ENCODE peak calls at places on chromosomes 1 and 21, in nine cellular contexts. W is H54; Z is GM23248; O is renal cortical epithelial cell; G is nucleus accumbens; U is hippocampal formation; Q is activated T-helper 2 cell treated with anti-CD3 and anti-CD28 coated beads, Interferon-gamma antibody, Interleukin-2, Interleukin-4, amounts not matched to agents 10 μg/mL and 5 μg/mL and 100 μg/mL, durations not matched to agents 14 hours and 24 hours and 36 hours; T is NCI-H510A treated with DMSO at 0.1 percent for 48 hours; J is Calu3. D is an unnamed sample.

GRCh38 chr1:186572509-186572908 is 107.7 kb downstream of the PTGS2 start:
- DNase-seq in W (no peak), Z (no peak), O (no peak), G (no peak), U (no peak), Q (no peak), T (no peak), J (no peak), D (no peak)

GRCh38 chr1:17531682-17532487 is 7.6 kb upstream of the ARHGEF10L start:
- DNase-seq in W (no peak), Z (peak; percentile 59), O (no peak), G (peak; percentile 41), U (peak; percentile 76), Q (no peak), T (no peak), J (no peak), D (no peak)

GRCh38 chr1:245279346-245279745 is 124.6 kb downstream of the KIF26B start:
- DNase-seq in W (no peak), Z (no peak), O (no peak), G (no peak), U (no peak), Q (no peak), T (no peak), J (no peak), D (no peak)

GRCh38 chr1:228170666-228171065 is 5.1 kb downstream of the IBA57 start:
- DNase-seq in W (no peak), Z (no peak), O (no peak), G (no peak), U (no peak), Q (no peak), T (no peak), J (no peak), D (no peak)

GRCh38 chr1:236734141-236734765 is 48.0 kb downstream of the ACTN2 start:
- DNase-seq in W (no peak), Z (no peak), O (peak; percentile 88), G (no peak), U (no peak), Q (no peak), T (no peak), J (no peak), D (no peak)

GRCh38 chr1:93180723-93181613 is at the start of gene CCDC18:
- DNase-seq in W (peak; percentile 6), Z (peak; percentile 75), O (peak; percentile 15), G (no peak), U (no peak), Q (no peak), T (peak; percentile 31), J (no peak), D (no peak)

GRCh38 chr1:182259229-182259872 is 132.2 kb downstream of the GLUL start:
- DNase-seq in W (no peak), Z (peak; percentile 62), O (peak; percentile 92), G (no peak), U (no peak), Q (peak; percentile 48), T (no peak), J (peak; percentile 20), D (no peak)

GRCh38 chr1:221563476-221563921 is 178.4 kb downstream of the DUSP10 start:
- DNase-seq in W (no peak), Z (no peak), O (no peak), G (no peak), U (no peak), Q (no peak), T (no peak), J (no peak), D (no peak)

GRCh38 chr1:93874025-93874651 is 4.9 kb downstream of the DNTTIP2 start:
- DNase-seq in W (no peak), Z (peak; percentile 63), O (peak; percentile 30), G (no peak), U (peak; percentile 4), Q (no peak), T (peak; percentile 39), J (no peak), D (no peak)

GRCh38 chr1:207454046-207454964 is at the start of gene CR2:
- DNase-seq in W (no peak), Z (peak; percentile 22), O (no peak), G (no peak), U (no peak), Q (no peak), T (peak; percentile 45), J (peak; percentile 69), D (peak; percentile 33)

GRCh38 chr1:30968220-30968971 is 59.8 kb upstream of the SDC3 start:
- DNase-seq in W (no peak), Z (no peak), O (no peak), G (no peak), U (no peak), Q (no peak), T (no peak), J (no peak), D (no peak)

GRCh38 chr1:81551942-81552341 is 248.8 kb upstream of the ADGRL2 start:
- DNase-seq in W (no peak), Z (no peak), O (peak; percentile 48), G (no peak), U (no peak), Q (no peak), T (peak; percentile 45), J (no peak), D (no peak)

GRCh38 chr1:20110679-20111078 is 8.7 kb downstream of the PLA2G2D start:
- DNase-seq in W (no peak), Z (peak; percentile 98), O (peak; percentile 52), G (no peak), U (no peak), Q (no peak), T (no peak), J (no peak), D (no peak)

GRCh38 chr21:41437754-41438153 is 11.7 kb downstream of the MX1 start:
- DNase-seq in W (no peak), Z (no peak), O (no peak), G (no peak), U (no peak), Q (no peak), T (no peak), J (no peak), D (no peak)

GRCh38 chr1:153447498-153448170 is 12.8 kb downstream of the S100A7 start:
- DNase-seq in W (no peak), Z (peak; percentile 91), O (peak; percentile 38), G (no peak), U (no peak), Q (no peak), T (no peak), J (no peak), D (no peak)

GRCh38 chr1:10768552-10768951 is 27.9 kb downstream of the CASZ1 start:
- DNase-seq in W (peak; percentile 20), Z (no peak), O (no peak), G (no peak), U (no peak), Q (no peak), T (no peak), J (no peak), D (no peak)

GRCh38 chr1:66431999-66432398 is 102.0 kb upstream of the SGIP1 start:
- DNase-seq in W (no peak), Z (no peak), O (no peak), G (no peak), U (no peak), Q (no peak), T (no peak), J (no peak), D (no peak)

GRCh38 chr1:12594490-12594889 is 23.5 kb downstream of the DHRS3 start:
- DNase-seq in W (no peak), Z (no peak), O (no peak), G (no peak), U (no peak), Q (no peak), T (no peak), J (no peak), D (no peak)

GRCh38 chr1:243213045-243213787 is 41.9 kb downstream of the CEP170 start:
- DNase-seq in W (no peak), Z (peak; percentile 79), O (peak; percentile 45), G (no peak), U (no peak), Q (no peak), T (no peak), J (no peak), D (no peak)

GRCh38 chr1:225813250-225813964 is 3.5 kb downstream of the EPHX1 start:
- DNase-seq in W (peak; percentile 44), Z (peak; percentile 82), O (peak; percentile 93), G (no peak), U (no peak), Q (no peak), T (peak; percentile 87), J (peak; percentile 21), D (no peak)

GRCh38 chr1:77392486-77392885 is 110.7 kb downstream of the AK5 start:
- DNase-seq in W (no peak), Z (no peak), O (no peak), G (no peak), U (no peak), Q (no peak), T (no peak), J (no peak), D (no peak)

GRCh38 chr1:244361764-244362473 is 89.8 kb downstream of the ADSS2 start:
- DNase-seq in W (no peak), Z (peak; percentile 60), O (peak; percentile 91), G (no peak), U (no peak), Q (no peak), T (no peak), J (no peak), D (no peak)

GRCh38 chr21:45502600-45502999 is 39.6 kb downstream of the SLC19A1 start:
- DNase-seq in W (no peak), Z (no peak), O (no peak), G (no peak), U (no peak), Q (no peak), T (no peak), J (no peak), D (no peak)

GRCh38 chr1:102896286-102896685 is 212.0 kb downstream of the COL11A1 start:
- DNase-seq in W (no peak), Z (no peak), O (no peak), G (no peak), U (no peak), Q (no peak), T (no peak), J (no peak), D (no peak)

GRCh38 chr1:222099746-222100145 is 357.9 kb upstream of the DUSP10 start:
- DNase-seq in W (no peak), Z (no peak), O (no peak), G (no peak), U (peak; percentile 70), Q (no peak), T (no peak), J (no peak), D (no peak)

GRCh38 chr1:151292207-151293030 is 10.3 kb downstream of the ZNF687 start:
- DNase-seq in W (no peak), Z (no peak), O (no peak), G (no peak), U (no peak), Q (no peak), T (no peak), J (no peak), D (no peak)

GRCh38 chr1:182875889-182876288 is 36.7 kb downstream of the DHX9 start:
- DNase-seq in W (no peak), Z (no peak), O (no peak), G (no peak), U (no peak), Q (no peak), T (no peak), J (no peak), D (no peak)

GRCh38 chr1:113947388-113948107 is 18.4 kb downstream of the HIPK1 start:
- DNase-seq in W (no peak), Z (no peak), O (no peak), G (no peak), U (no peak), Q (no peak), T (no peak), J (no peak), D (no peak)

GRCh38 chr1:165886988-165887387 is 59.6 kb downstream of the UCK2 start:
- DNase-seq in W (no peak), Z (no peak), O (peak; percentile 87), G (no peak), U (no peak), Q (no peak), T (no peak), J (no peak), D (no peak)

GRCh38 chr1:75954594-75954993 is 22.4 kb upstream of the ASB17 start:
- DNase-seq in W (no peak), Z (peak; percentile 45), O (peak; percentile 61), G (no peak), U (no peak), Q (no peak), T (no peak), J (peak; percentile 2), D (no peak)

D was measured in GM19239.